ENCODE peak calls at places on chromosomes 12 and 14, in six cellular contexts. Z, O, M, C, T and N are unnamed samples.

GRCh38 chr14:34069854-34070582 is 119.1 kb upstream of the EGLN3 start:
- DNase-seq in Z (no peak), O (no peak), M (no peak), C (no peak), T (no peak), N (no peak)

GRCh38 chr14:74218462-74218861 is 20.8 kb upstream of the VSX2 start:
- DNase-seq in Z (no peak), O (no peak), M (no peak), C (no peak), T (no peak), N (no peak)

GRCh38 chr12:5914387-5915149 is 30.5 kb downstream of the ANO2 start:
- DNase-seq in Z (no peak), O (no peak), M (no peak), C (no peak), T (no peak), N (no peak)

GRCh38 chr12:112299704-112300103 is 82.5 kb downstream of the HECTD4 start:
- DNase-seq in Z (no peak), O (no peak), M (no peak), C (no peak), T (no peak), N (no peak)

GRCh38 chr14:75470238-75470797 is 42.5 kb downstream of the JDP2 start:
- DNase-seq in Z (no peak), O (peak; percentile 70), M (no peak), C (no peak), T (no peak), N (no peak)

GRCh38 chr12:118374909-118375308 is 1.4 kb upstream of the SUDS3 start:
- DNase-seq in Z (no peak), O (no peak), M (no peak), C (no peak), T (no peak), N (no peak)

GRCh38 chr12:40907115-40907521 is 214.9 kb downstream of the CNTN1 start:
- DNase-seq in Z (no peak), O (no peak), M (peak; percentile 36), C (no peak), T (no peak), N (no peak)

GRCh38 chr14:63964063-63964462 is 111.3 kb downstream of the SYNE2 start:
- DNase-seq in Z (no peak), O (no peak), M (no peak), C (no peak), T (no peak), N (no peak)

GRCh38 chr12:69501154-69501895 is 31.1 kb downstream of the FRS2 start:
- DNase-seq in Z (no peak), O (no peak), M (peak; percentile 71), C (no peak), T (no peak), N (no peak)

GRCh38 chr14:93520053-93520607 is 89.4 kb downstream of the UNC79 start:
- DNase-seq in Z (no peak), O (no peak), M (no peak), C (no peak), T (no peak), N (no peak)

GRCh38 chr12:60394680-60395079 is 798.9 kb downstream of the SLC16A7 start:
- DNase-seq in Z (no peak), O (no peak), M (peak; percentile 82), C (no peak), T (no peak), N (no peak)

GRCh38 chr14:74891870-74892269 is 10.2 kb downstream of the DLST start:
- DNase-seq in Z (no peak), O (no peak), M (peak; percentile 47), C (no peak), T (no peak), N (no peak)

GRCh38 chr12:4261655-4262054 is 11.9 kb upstream of the CCND2 start:
- DNase-seq in Z (no peak), O (no peak), M (no peak), C (no peak), T (no peak), N (no peak)

GRCh38 chr14:76947838-76948184 is 80.7 kb downstream of the IRF2BPL start:
- DNase-seq in Z (no peak), O (no peak), M (no peak), C (no peak), T (no peak), N (no peak)

GRCh38 chr12:57151741-57152407 is 4.5 kb upstream of the LRP1-AS start:
- DNase-seq in Z (no peak), O (no peak), M (peak; percentile 69), C (no peak), T (no peak), N (no peak)

GRCh38 chr12:89829434-89829975 is 120.9 kb upstream of the ATP2B1 start:
- DNase-seq in Z (no peak), O (no peak), M (no peak), C (no peak), T (no peak), N (no peak)

GRCh38 chr14:23566112-23566781 is 1.3 kb downstream of the AP1G2 start:
- DNase-seq in Z (no peak), O (no peak), M (no peak), C (no peak), T (no peak), N (no peak)

GRCh38 chr12:27620121-27620520 is 76.1 kb upstream of the REP15 start:
- DNase-seq in Z (no peak), O (no peak), M (no peak), C (no peak), T (no peak), N (no peak)
- H3K27ac ChIP-seq in Z (no peak overlapping the region), O (no peak overlapping the region), M (peak overlapping the region; percentile 34), C (no peak overlapping the region), T (no peak overlapping the region), N (no peak overlapping the region)

GRCh38 chr14:87992349-87992719 is 648 bp downstream of the GALC start:
- DNase-seq in Z (no peak), O (no peak), M (no peak), C (no peak), T (no peak), N (no peak)
- H3K27ac ChIP-seq in Z (peak overlapping the region; percentile 83), O (peak overlapping the region; percentile 87), M (peak overlapping the region; percentile 84), C (peak overlapping the region; percentile 88), T (peak overlapping the region; percentile 94), N (no peak overlapping the region)

GRCh38 chr12:116143883-116144266 is 133.6 kb downstream of the MED13L start:
- DNase-seq in Z (no peak), O (no peak), M (peak; percentile 84), C (no peak), T (no peak), N (no peak)

GRCh38 chr12:116141110-116141832 is 136.2 kb downstream of the MED13L start:
- DNase-seq in Z (no peak), O (no peak), M (no peak), C (no peak), T (peak; percentile 14), N (no peak)

GRCh38 chr12:116141833-116142162 is 135.7 kb downstream of the MED13L start:
- DNase-seq in Z (no peak), O (no peak), M (no peak), C (no peak), T (no peak), N (no peak)

GRCh38 chr12:116144384-116144783 is 133.1 kb downstream of the MED13L start:
- DNase-seq in Z (no peak), O (no peak), M (no peak), C (no peak), T (no peak), N (no peak)

GRCh38 chr12:116142936-116143882 is 134.3 kb downstream of the MED13L start:
- DNase-seq in Z (no peak), O (no peak), M (peak; percentile 92), C (no peak), T (no peak), N (no peak)
- H3K27ac ChIP-seq in Z (peak overlapping the region; percentile 44), O (no peak overlapping the region), M (peak overlapping the region; percentile 74), C (no peak overlapping the region), T (no peak overlapping the region), N (no peak overlapping the region)

DNA sequence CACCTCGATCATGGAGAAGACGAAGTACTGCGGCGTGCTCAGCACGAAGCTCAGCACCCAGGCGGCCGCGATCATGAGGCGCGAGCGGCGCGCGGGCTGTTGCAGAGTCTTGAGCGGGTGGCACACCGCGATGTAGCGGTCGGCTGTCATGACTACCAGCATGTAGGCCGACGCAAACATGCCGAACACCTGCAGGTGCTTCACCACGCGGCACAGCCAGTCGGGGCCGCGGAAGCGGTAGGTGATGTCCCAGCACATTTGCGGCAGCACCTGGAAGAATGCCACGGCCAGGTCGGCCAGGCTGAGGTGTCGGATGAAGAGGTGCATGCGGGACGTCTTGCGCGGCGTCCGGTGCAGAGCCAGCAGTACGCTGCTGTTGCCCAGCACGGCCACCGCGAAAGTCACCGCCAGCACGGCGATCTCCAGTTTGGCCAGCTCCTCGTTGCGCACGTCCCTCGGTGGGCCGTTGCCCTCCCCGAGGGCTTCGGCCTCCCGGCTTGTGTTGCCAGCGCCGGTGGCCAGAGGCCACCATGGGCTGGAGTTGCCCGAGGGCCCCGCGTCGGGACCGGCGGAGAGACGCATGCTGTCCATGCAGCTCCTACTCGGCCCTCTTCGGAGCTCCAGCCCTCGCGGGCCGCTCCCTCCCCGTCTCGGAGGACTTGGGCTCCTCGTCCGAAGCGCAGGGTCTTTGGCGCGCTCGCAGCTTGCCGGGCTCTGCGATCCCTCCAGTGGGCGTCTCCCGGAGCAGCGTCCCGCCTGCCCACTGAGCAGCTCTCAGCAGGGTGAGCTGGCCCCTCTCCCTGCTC is 543 bp downstream of the AVPR1A start:
- DNase-seq in Z (peak; percentile 76), O (peak; percentile 36), M (no peak), C (no peak), T (no peak), N (peak; percentile 39)
- H3K27ac ChIP-seq in Z (no peak overlapping the region), O (no peak overlapping the region), M (no peak overlapping the region), C (no peak overlapping the region), T (no peak overlapping the region), N (no peak overlapping the region)

GRCh38 chr12:10986812-10987211 is at the start of gene TAS2R50:
- DNase-seq in Z (no peak), O (no peak), M (no peak), C (no peak), T (no peak), N (no peak)
- H3K27ac ChIP-seq in Z (no peak within 1 kb of the TSS), O (no peak within 1 kb of the TSS), M (no peak within 1 kb of the TSS), C (no peak within 1 kb of the TSS), T (no peak within 1 kb of the TSS), N (no peak within 1 kb of the TSS)